ENCODE peak calls at places on chromosomes 13 and 19, in five cellular contexts. H is K562, C is GM23338, F is WTC11, A is H1. X is an unnamed sample.
A peak's percentile ranks its signal among the peaks of the same experiment; 100 is the strongest.

GRCh38 chr13:73189365-73189764 is 130.6 kb downstream of the KLF5 start:
- DNase-seq in C (no peak), H (no peak), F (no peak), A (no peak), X (no peak)

GRCh38 chr19:39199025-39199424 is 2.3 kb downstream of the NCCRP1 start:
- DNase-seq in C (no peak), H (no peak), F (peak; percentile 42), A (no peak), X (peak; percentile 35)

GRCh38 chr13:81779896-81780295 is 1439.0 kb upstream of the SPRY2 start:
- DNase-seq in H (no peak), C (no peak), F (no peak), A (no peak), X (no peak)

GRCh38 chr19:57935731-57936130 is 529 bp upstream of the ZNF418 start:
- DNase-seq in H (no peak), C (no peak), F (no peak), A (no peak), X (no peak)

GRCh38 chr13:45792827-45793303 is 58.7 kb downstream of the SIAH3 start:
- DNase-seq in F (no peak), H (no peak), C (no peak), A (no peak), X (no peak)

GRCh38 chr19:16470541-16470910 is 1.2 kb downstream of the EPS15L1 start:
- DNase-seq in C (no peak), F (no peak), A (no peak), H (no peak), X (no peak)

GRCh38 chr19:33252418-33252962 is 26.8 kb upstream of the SLC7A10 start:
- DNase-seq in F (no peak), A (no peak), H (no peak), C (no peak), X (no peak)

GRCh38 chr13:72677431-72677830 is 50.0 kb downstream of the MZT1 start:
- DNase-seq in F (no peak), H (no peak), C (no peak), A (no peak), X (no peak)

GRCh38 chr13:28735481-28736029 is 16.8 kb upstream of the SLC46A3 start:
- DNase-seq in H (no peak), F (no peak), C (no peak), A (peak; percentile 10), X (no peak)

GRCh38 chr13:35485451-35485850 is 9.0 kb upstream of the MAB21L1 start:
- DNase-seq in C (no peak), F (no peak), A (no peak), H (no peak), X (no peak)

GRCh38 chr13:45331981-45332830 is 8.8 kb downstream of the TPT1 start:
- DNase-seq in A (no peak), H (no peak), C (no peak), F (no peak), X (peak; percentile 75)

GRCh38 chr19:41933693-41934426 is 5.6 kb upstream of the ERFL start:
- DNase-seq in A (no peak), H (no peak), F (no peak), C (no peak), X (no peak)

GRCh38 chr19:47377208-47377701 is 28.1 kb downstream of the DHX34 start:
- DNase-seq in H (peak; percentile 29), F (no peak), C (no peak), A (no peak), X (no peak)

GRCh38 chr19:39430675-39431593 is 4.8 kb downstream of the RPS16 start:
- DNase-seq in A (peak; percentile 60), C (peak; percentile 74), H (peak; percentile 70), F (no peak), X (peak; percentile 71)

GRCh38 chr13:59356607-59357006 is 807.1 kb downstream of the DIAPH3 start:
- DNase-seq in F (no peak), C (no peak), A (no peak), H (no peak), X (no peak)

GRCh38 chr19:15154002-15154612 is 46.7 kb downstream of the NOTCH3 start:
- DNase-seq in A (peak; percentile 84), C (peak; percentile 86), F (peak; percentile 82), H (peak; percentile 66), X (peak; percentile 49)

GRCh38 chr19:47379398-47379938 is 30.4 kb downstream of the DHX34 start:
- DNase-seq in H (no peak), C (no peak), F (no peak), A (no peak), X (no peak)

GRCh38 chr19:2461751-2462634 is 5.2 kb upstream of the LMNB2 start:
- DNase-seq in F (peak; percentile 78), H (peak; percentile 48), A (peak; percentile 82), C (peak; percentile 80), X (no peak)

GRCh38 chr13:26376430-26376829 is 122.5 kb downstream of the CDK8 start:
- DNase-seq in A (no peak), H (no peak), C (no peak), F (no peak), X (no peak)

GRCh38 chr13:64910061-64910460 is 2320.1 kb downstream of the PCDH9 start:
- DNase-seq in F (no peak), H (no peak), C (no peak), A (no peak), X (no peak)

GRCh38 chr13:39961036-39961435 is 305.6 kb downstream of the COG6 start:
- DNase-seq in C (no peak), H (no peak), A (no peak), F (no peak), X (peak; percentile 2)

GRCh38 chr13:99228737-99229691 is 28.4 kb downstream of the UBAC2 start:
- DNase-seq in F (no peak), A (no peak), H (no peak), C (no peak), X (peak; percentile 23)

GRCh38 chr13:40190656-40191100 is 475.8 kb downstream of the FOXO1 start:
- DNase-seq in C (no peak), F (no peak), H (no peak), A (no peak), X (peak; percentile 6)

GRCh38 chr13:112671359-112671758 is 18.5 kb upstream of the ATP11A start:
- DNase-seq in H (no peak), C (no peak), A (no peak), F (no peak), X (no peak)

GRCh38 chr19:13705928-13706447 is 58.3 kb upstream of the MRI1 start:
- DNase-seq in C (no peak), H (peak; percentile 39), F (no peak), A (no peak), X (no peak)

GRCh38 chr13:20191902-20192469 is 752 bp downstream of the GJB2 start:
- DNase-seq in C (peak; percentile 78), F (peak; percentile 53), A (peak; percentile 65), H (no peak), X (no peak)
- TF ChIP-seq CREB1 in C (no peak), F (no peak), A (no peak), H (no peak), X (no peak)

DNA sequence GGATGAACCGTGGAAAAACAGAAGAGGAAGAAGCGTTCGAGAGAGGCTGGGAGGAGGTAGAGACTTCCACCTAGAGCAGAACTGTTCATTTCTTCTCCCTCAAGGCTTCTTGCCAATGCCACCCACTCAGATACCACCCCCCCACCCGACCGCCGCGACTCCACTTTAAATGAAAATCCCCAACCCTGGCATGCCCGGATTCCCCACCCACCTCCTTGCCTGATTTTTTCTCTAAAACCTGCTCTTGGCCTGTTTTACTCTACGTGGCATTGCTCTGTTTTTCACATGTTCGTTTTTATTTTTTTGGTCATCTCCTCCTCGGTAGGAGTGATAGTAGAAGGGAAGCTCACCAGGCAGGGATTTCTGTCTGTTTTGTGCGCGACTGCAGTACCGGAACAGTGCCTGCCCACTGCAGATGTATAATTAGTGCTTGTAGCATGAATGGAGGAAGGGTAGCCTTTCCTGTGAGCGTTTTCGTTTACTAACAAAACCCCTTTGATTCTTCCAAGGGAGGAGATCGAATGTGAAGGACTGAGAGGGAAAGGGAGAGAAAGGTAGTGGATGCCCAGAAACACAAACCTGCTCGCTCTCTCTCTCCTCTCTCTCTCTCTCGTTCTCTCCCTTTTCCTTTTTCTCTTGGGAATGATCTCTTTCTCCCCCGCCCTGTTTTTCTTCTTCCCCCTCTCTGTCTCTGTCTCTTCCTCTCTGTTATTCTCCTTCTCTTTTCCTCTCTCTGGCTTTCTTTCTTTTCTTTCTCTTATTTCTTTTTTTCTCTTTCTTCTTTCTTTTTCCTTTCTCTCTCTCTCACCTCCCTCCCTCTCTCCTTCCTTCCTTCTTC is 2.2 kb downstream of the CD70 start:
- DNase-seq in C (peak; percentile 28), F (no peak), H (no peak), A (no peak), X (no peak)
- TF ChIP-seq CREB1 in C (no peak), F (no peak), H (no peak), A (no peak), X (no peak)

DNA sequence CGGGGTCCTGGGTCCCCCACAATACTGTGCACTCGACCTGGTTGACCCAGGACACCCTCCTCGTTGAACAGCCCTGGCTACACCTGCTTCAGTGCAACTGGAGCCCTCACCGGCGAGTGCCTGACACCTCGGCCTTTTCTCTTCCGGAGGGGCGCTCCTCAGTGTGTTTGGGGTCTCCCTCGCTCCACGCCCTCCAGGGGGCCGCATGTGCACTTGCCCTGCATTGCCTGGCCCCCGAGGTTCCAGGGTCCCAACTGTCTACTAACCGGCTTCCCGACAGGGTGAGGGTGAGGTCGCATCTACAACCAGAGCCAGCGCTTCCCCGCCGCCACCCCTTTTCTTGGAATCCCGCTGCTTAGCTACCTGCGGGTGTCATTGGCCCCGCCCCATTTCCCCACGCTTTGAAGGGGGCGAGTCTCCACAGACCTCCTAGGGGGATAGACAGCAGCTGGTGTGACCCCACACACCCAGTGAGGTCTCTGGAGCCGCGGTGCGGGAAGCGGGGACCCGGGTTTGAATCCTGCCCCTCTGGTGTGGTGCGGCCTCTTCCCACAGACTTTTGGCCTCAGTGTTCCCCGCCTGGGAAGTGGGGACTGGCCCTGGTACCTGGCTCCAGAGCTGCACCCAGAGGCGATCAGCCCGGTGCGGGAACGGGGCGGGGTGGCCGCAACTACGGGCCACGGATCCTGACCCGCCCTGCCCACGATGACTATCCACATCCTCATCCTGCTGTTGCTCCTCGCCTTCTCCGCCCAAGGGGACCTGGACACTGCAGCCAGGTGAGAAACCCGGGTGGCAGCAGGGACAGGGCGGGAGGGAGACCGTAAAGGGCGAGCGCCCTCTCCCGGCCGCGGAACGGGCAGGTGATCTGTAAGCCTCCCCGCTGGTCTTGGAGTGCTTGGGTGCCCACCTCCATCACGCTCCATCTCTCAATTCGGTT is at the start of gene ADM5:
- DNase-seq in F (peak; percentile 76), H (no peak), C (peak; percentile 85), A (peak; percentile 87), X (no peak)
- TF ChIP-seq CREB1 in F (no peak), H (no peak), C (no peak), A (no peak), X (no peak)

DNA sequence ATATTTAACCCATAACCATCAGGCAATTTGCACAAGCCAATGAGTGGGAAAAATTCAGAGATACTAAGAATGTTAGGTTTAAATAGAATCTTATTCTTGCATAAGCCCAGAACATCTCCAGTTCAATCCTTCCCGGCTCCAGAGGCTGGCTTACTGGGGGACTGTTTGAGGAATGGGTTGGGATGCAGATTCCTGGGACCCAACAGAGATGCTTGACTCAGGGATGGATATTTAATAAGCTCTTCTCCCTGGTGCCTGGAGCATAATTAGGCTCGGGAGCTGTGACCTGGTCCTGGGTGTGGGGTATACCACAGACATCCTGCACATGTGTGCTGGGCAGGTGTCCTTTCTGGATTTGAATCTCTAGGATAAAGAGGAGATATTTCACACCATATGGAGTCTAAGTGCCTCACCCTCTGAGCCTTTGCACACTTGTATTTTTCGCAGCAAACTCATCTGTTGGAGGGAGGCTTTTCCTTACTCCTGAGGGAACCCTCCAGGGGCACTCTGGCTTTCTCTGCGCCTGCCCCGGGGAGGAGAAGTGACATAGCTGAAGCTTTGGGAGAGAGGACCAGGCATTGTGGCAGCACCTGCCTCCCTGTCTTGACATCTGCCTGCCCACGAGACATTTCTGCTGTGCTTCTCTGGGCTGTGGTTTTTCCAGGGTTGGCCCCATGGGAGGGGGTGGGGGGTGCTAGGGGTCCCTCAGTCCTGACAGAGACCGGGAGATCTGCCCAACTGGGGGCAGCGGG is 36.1 kb upstream of the ANKRD10 start:
- DNase-seq in F (no peak), C (no peak), A (peak; percentile 22), H (no peak), X (no peak)
- TF ChIP-seq CREB1 in F (no peak), C (no peak), A (no peak), H (no peak), X (no peak)

X was measured in HepG2.